ENCODE peak calls at places on chromosome 19, in five cellular contexts. S is breast epithelium, Y is pancreas, M is left ventricle myocardium inferior, K is endothelial cell of umbilical vein. W is an unnamed sample.

GRCh38 chr19:28667348-28667977 is 545.5 kb downstream of the UQCRFS1 start:
- DNase-seq in S (no peak), Y (no peak), M (no peak), K (no peak), W (no peak)

GRCh38 chr19:8257052-8257443 is 47.9 kb downstream of the CERS4 start:
- DNase-seq in S (no peak), Y (no peak), M (no peak), K (no peak), W (no peak)

GRCh38 chr19:10136936-10137335 is 17.2 kb upstream of the EIF3G start:
- DNase-seq in S (no peak), Y (no peak), M (no peak), K (no peak), W (no peak)

GRCh38 chr19:46081928-46082727 is 41.3 kb upstream of the IGFL4 start:
- DNase-seq in S (no peak), Y (no peak), M (no peak), K (peak), W (no peak)

GRCh38 chr19:18239303-18239702 is 13.1 kb upstream of the PDE4C start:
- DNase-seq in S (no peak), Y (no peak), M (no peak), K (no peak), W (no peak)

GRCh38 chr19:18157465-18158063 is 4.6 kb downstream of the PIK3R2 start:
- DNase-seq in S (no peak), Y (peak), M (no peak), K (no peak), W (peak)

GRCh38 chr19:518292-519231 is 11.3 kb downstream of the TPGS1 start:
- DNase-seq in S (no peak), Y (peak), M (no peak), K (no peak), W (no peak)

GRCh38 chr19:41441321-41441945 is 1.5 kb upstream of the ERICH4 start:
- DNase-seq in S (peak), Y (no peak), M (no peak), K (no peak), W (no peak)

GRCh38 chr19:37991841-37992248 is 84.8 kb downstream of the SIPA1L3 start:
- DNase-seq in S (no peak), Y (no peak), M (no peak), K (no peak), W (no peak)

DNA sequence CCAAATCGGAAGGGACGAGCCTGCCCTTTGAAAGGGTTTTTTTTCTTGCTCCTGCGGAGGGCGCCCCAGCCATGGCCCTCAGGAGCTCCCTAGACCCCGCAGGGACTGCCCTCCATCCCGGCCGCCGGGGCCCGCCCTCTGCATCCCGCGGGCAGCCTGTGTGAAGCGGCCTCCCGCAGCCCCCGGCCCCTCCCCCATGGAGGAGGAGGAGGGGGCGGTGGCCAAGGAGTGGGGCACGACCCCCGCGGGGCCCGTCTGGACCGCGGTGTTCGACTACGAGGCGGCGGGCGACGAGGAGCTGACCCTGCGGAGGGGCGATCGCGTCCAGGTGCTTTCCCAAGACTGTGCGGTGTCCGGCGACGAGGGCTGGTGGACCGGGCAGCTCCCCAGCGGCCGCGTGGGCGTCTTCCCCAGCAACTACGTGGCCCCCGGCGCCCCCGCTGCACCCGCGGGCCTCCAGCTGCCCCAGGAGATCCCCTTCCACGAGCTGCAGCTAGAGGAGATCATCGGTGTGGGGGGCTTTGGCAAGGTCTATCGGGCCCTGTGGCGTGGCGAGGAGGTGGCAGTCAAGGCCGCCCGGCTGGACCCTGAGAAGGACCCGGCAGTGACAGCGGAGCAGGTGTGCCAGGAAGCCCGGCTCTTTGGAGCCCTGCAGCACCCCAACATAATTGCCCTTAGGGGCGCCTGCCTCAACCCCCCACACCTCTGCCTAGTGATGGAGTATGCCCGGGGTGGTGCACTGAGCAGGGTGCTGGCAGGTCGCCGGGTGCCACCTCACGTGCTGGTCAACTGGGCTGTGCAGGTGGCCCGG is 815 bp downstream of the MAP3K10 start:
- DNase-seq in S (no peak), Y (peak), M (no peak), K (peak), W (no peak)
- TF ChIP-seq CTCF in S (no peak), Y (no peak), M (no peak), K (peak), W (no peak)

GRCh38 chr19:39941615-39942507 is 7.4 kb upstream of the FCGBP start:
- DNase-seq in S (no peak), Y (no peak), M (no peak), K (peak), W (peak)
- H3K4me3 ChIP-seq in S (no peak), Y (no peak), M (no peak), K (peak), W (no peak)

DNA sequence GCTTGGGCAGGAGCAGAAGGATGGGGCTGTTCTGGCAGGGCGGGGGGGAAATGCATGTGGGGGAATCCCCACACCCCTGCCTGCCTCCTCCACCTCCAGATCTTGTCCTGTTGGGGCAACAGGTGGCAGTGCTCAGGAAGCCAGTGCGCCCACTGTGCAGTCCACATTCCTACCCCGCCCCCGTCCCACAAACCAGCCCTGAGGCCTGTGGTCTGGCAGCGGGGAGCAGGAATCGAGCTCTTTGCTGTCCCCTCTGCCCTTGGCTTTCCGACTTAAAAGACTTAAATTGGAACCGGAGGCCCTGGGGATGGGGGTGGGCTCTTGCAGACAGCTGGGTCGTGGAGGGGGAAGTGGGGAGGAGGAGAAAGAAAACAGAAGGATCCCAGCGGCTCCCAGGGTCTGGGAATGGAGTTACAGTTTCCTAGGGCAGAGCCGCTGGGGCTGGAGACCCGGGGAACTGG is 4.3 kb downstream of the NANOS3 start:
- DNase-seq in S (no peak), Y (no peak), M (no peak), K (no peak), W (no peak)
- TF ChIP-seq CTCF in S (no peak), Y (no peak), M (no peak), K (no peak), W (no peak)

DNA sequence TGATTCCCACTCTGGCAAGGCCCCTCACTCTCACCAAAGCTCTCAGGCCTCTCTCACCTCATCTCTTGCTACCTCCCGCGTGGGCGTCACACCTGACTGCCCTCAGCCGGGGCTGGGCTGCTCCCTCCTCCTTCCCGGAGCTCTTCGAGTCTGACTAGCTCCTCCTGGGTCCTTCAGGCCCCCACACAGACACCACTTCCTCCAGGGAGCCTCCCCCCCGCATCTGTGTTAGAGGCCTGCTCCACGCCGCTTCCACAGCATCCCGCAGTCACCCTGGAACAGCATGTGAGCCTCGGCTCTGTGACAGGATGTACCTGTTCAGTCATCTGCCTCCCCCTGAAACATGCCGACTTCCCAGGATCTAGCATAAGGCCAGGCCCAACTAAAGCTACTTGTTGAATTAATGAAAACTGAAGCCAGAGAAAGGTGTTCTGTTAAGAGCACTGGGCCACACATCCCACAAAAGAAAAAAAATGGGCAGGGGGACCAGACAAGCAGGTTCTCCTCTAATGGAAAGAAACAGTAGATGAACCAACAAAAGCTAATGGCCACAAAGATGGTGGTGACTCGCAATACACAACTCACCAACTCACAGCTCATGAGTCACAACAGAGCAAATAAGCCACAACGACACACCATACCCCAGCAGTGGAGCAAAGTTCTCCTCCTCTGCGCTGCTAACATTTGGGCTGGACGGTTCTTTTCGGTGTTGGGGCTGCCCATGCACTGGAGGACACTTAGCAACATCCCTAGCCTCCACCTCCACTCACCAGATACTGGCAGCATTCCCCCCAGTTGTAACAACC is 3.0 kb downstream of the PPP6R1 start:
- DNase-seq in S (no peak), Y (no peak), M (no peak), K (no peak), W (no peak)
- H3K4me3 ChIP-seq in S (peak), Y (peak), M (peak), K (no peak), W (no peak)

DNA sequence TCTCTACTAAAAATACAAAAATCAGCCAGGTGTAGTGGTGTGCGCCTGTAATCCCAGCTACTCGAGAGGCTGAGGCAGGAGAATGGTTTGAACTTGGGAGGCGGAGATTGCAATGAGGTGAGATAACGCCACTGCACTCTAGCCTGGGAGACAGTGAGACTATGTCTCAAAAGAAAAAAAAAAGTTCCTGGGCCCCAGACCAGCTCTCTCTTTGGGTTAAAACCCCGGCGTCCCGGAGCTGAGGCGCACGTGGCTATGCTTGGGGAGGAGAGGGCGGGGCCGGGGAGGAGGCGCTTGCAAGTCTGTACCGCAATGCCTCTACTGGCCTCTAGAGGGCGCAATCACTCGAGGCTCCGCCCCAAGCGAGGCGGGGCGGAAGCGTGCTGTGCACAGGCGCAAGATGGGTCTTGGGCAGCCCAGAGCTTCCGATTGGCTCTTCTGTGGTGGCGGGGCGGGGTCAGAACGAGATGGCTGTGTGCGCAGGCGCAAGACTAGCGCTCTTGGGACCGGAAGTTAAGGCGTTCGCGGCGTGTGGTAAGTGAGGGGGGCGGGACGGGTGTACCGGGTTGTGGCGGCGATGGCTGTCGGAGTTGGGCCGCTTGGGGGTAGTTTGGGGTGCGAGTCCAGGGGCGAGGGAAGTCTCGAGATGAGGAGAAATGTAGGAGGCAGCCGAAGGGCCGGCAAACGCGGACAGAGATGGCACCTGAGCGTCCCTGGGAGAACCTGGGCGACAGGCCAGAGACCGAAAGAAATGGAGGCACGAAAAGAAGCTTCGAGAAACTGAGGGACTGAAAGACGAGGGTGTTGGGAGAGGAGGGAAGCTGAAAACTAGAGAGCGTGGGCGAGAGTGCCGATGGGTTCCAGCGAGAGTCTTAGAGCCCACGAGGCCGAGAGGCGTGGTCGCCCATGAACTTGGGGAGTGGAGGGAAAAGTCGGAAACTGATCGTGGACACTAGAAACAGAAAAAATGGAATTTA is at the start of gene DHX34:
- DNase-seq in S (peak), Y (peak), M (peak), K (peak), W (peak)
- TF ChIP-seq CTCF in S (peak), Y (peak), M (peak), K (peak), W (peak)

W was measured in retinal pigment epithelial cell.